ENCODE peak calls at places on chromosomes 11 and 22, in six cellular contexts. Y is IMR-90, Z is ovary, D is stomach, U is esophagus squamous epithelium, H is spleen. B is an unnamed sample.

GRCh38 chr11:117915219-117915618 is 14.0 kb downstream of the TMPRSS13 start:
- DNase-seq in Y (no peak), Z (no peak), D (no peak), U (no peak), H (peak), B (peak)

GRCh38 chr22:27513021-27513420 is 288.5 kb downstream of the MN1 start:
- DNase-seq in Y (no peak), Z (no peak), D (no peak), U (no peak), H (no peak), B (no peak)

GRCh38 chr11:396948-397548 is 3.0 kb downstream of the PKP3 start:
- DNase-seq in Y (peak), Z (peak), D (no peak), U (no peak), H (peak), B (no peak)

GRCh38 chr11:129273944-129274343 is 81.8 kb upstream of the ARHGAP32 start:
- DNase-seq in Y (no peak), Z (no peak), D (no peak), U (no peak), H (no peak), B (no peak)

GRCh38 chr11:133907841-133908241 is 48.9 kb downstream of the IGSF9B start:
- DNase-seq in Y (no peak), Z (no peak), D (no peak), U (no peak), H (peak), B (no peak)

GRCh38 chr11:77125695-77126094 is 2.4 kb upstream of the MYO7A start:
- DNase-seq in Y (no peak), Z (no peak), D (no peak), U (no peak), H (no peak), B (no peak)

GRCh38 chr11:113877673-113878060 is 2.3 kb upstream of the USP28 start:
- DNase-seq in Y (no peak), Z (no peak), D (no peak), U (no peak), H (no peak), B (no peak)

GRCh38 chr11:64367931-64368672 is 9.1 kb downstream of the RPS6KA4 start:
- DNase-seq in Y (no peak), Z (no peak), D (no peak), U (no peak), H (no peak), B (no peak)

GRCh38 chr11:13826505-13827278 is 135.8 kb upstream of the SPON1 start:
- DNase-seq in Y (no peak), Z (no peak), D (no peak), U (no peak), H (no peak), B (no peak)

GRCh38 chr22:17194213-17194612 is 25.0 kb downstream of the ADA2 start:
- DNase-seq in Y (no peak), Z (no peak), D (no peak), U (no peak), H (no peak), B (no peak)

GRCh38 chr11:77617892-77618291 is 19.7 kb downstream of the CLNS1A start:
- DNase-seq in Y (peak), Z (no peak), D (no peak), U (no peak), H (no peak), B (no peak)

GRCh38 chr11:123588863-123589262 is 65.6 kb downstream of the SCN3B start:
- DNase-seq in Y (no peak), Z (no peak), D (no peak), U (no peak), H (no peak), B (no peak)

GRCh38 chr11:75319035-75319877 is 32.2 kb downstream of the ARRB1 start:
- DNase-seq in Y (peak), Z (no peak), D (peak), U (no peak), H (no peak), B (no peak)

GRCh38 chr11:9144828-9145227 is 53.4 kb upstream of the SCUBE2 start:
- DNase-seq in Y (peak), Z (no peak), D (no peak), U (no peak), H (no peak), B (peak)

GRCh38 chr11:131423715-131424114 is 53.3 kb downstream of the NTM start:
- DNase-seq in Y (peak), Z (no peak), D (no peak), U (no peak), H (no peak), B (no peak)

GRCh38 chr11:19220903-19221682 is 19.3 kb upstream of the CSRP3 start:
- DNase-seq in Y (no peak), Z (no peak), D (peak), U (no peak), H (no peak), B (no peak)

GRCh38 chr11:15587059-15587458 is 472.3 kb downstream of the INSC start:
- DNase-seq in Y (no peak), Z (no peak), D (no peak), U (no peak), H (no peak), B (no peak)

GRCh38 chr11:134040386-134041297 is 28.2 kb upstream of the JAM3 start:
- DNase-seq in Y (peak), Z (peak), D (no peak), U (no peak), H (peak), B (no peak)

GRCh38 chr11:65524747-65525658 is at the start of gene SCYL1:
- DNase-seq in Y (peak), Z (peak), D (peak), U (peak), H (peak), B (peak)

GRCh38 chr11:95545116-95545875 is 244.3 kb downstream of the FAM76B start:
- DNase-seq in Y (no peak), Z (no peak), D (no peak), U (no peak), H (no peak), B (no peak)

GRCh38 chr11:1402776-1403620 is 13.3 kb downstream of the BRSK2 start:
- DNase-seq in Y (no peak), Z (no peak), D (no peak), U (no peak), H (no peak), B (no peak)

GRCh38 chr11:120714448-120714847 is 202.9 kb downstream of the GRIK4 start:
- DNase-seq in Y (no peak), Z (no peak), D (no peak), U (no peak), H (no peak), B (no peak)

DNA sequence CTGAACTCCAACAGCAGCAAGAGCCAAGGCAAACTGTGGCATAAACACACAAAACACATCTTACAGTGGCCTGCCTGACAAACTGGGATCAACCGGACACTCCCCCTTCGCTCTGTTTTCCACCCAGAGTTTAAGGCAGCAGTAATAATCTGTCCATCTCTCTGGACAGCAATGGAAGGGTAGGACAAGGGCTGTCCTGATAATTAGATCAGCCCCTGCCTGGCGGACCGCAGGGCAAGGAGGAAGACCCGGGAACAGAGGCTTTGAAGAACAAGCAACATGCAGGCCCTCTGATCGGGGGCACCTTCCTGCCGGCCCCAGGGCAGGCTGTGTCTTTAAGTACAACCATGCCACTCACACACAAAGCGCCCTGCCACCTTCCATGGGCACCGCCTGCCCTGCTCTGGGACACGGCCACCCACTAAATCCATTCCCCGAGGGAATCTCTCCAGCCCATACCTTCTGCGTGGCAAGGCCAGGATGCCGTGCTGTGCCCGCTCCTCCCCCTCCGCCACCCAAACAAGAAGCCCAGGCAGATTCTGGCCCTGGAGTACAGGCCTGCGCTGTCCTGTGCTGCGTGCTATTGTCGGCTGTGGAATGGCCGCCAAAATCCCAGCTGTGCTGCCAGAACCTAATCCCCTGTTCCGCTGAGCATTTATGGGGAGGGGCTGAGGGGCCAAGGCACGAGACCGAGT is 38.8 kb downstream of the NUMA1 start:
- DNase-seq in Y (peak), Z (peak), D (peak), U (no peak), H (peak), B (peak)
- TF ChIP-seq POLR2A in Y (peak), Z (peak), D (no peak), U (peak), H (peak), B (no peak)

GRCh38 chr11:45423475-45424081 is 137.4 kb upstream of the SYT13 start:
- DNase-seq in Y (no peak), Z (no peak), D (no peak), U (no peak), H (no peak), B (no peak)
- TF ChIP-seq CTCF in Y (no peak), Z (no peak), D (no peak), U (no peak), H (no peak), B (no peak)

DNA sequence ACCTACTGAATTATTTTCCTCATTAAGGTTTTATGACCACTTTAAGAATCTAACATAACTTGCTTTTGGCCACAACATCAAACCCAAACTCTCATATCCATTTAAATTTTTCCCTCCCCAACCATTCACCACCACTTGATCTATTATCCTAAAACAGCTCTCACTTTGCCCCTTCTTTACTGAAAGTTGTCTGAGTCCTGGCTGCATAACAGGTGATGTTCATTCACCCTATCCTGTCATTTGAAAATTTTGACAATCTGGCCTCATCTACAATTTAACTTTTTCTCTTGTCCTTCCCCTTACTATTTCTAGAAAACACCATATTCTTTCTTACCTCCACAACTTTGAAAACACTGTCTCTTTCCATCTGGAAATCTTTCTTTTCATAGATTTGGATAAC is 89.3 kb downstream of the BDNF start:
- DNase-seq in Y (no peak), Z (no peak), D (no peak), U (no peak), H (no peak), B (no peak)
- TF ChIP-seq POLR2A in Y (no peak), Z (no peak), D (no peak), U (no peak), H (no peak), B (no peak)

DNA sequence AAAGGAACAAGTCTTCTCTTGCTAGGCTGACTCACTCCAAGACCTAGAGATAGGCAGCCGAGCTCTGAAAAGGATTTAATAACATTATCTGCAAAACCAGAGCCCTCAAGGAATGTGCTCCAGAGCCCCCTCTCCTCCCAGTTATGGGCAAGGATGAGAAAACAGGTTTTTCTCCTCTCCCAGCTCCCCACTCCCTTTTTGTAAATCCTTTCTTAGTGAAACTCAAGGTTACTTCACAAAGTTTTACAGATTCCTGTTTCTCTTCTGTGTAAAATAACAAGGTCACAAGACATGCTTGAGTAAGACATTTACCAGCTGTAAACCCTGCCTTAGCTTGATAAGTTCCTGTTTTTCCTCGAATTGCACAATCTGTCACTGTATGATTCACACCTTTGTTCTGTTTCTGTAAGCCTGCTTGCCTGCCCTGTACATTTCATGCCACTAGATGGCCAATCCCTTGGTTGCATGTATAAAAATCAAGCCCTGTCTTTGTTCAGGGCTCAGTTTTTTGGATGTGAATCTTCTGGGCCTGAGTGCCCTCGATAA is 489.4 kb downstream of the KCNA4 start:
- DNase-seq in Y (peak), Z (no peak), D (no peak), U (no peak), H (no peak), B (no peak)
- TF ChIP-seq CTCF in Y (peak), Z (no peak), D (no peak), U (no peak), H (no peak), B (no peak)

DNA sequence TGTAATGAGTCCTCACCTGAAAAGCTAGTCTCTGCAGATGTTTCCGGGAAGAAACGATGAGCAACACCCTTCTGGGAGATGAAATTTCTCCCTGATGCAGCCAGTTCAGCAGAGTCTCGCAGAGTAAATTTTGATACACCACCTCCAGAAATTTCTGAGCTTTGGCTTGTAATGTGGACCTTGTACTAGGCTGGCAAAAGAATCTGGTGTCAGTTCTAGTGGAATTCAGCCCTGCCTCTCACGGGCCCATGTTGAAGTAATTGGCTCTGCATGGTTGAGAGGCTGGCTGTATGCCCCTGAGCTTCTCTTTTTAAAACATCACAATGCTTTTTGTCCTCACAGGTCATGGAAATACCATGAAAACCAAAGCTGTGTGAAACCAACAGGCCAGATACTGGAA is at the start of gene GLYAT:
- DNase-seq in Y (no peak), Z (no peak), D (no peak), U (no peak), H (no peak), B (no peak)
- TF ChIP-seq POLR2A in Y (no peak), Z (no peak), D (no peak), U (no peak), H (no peak), B (no peak)

DNA sequence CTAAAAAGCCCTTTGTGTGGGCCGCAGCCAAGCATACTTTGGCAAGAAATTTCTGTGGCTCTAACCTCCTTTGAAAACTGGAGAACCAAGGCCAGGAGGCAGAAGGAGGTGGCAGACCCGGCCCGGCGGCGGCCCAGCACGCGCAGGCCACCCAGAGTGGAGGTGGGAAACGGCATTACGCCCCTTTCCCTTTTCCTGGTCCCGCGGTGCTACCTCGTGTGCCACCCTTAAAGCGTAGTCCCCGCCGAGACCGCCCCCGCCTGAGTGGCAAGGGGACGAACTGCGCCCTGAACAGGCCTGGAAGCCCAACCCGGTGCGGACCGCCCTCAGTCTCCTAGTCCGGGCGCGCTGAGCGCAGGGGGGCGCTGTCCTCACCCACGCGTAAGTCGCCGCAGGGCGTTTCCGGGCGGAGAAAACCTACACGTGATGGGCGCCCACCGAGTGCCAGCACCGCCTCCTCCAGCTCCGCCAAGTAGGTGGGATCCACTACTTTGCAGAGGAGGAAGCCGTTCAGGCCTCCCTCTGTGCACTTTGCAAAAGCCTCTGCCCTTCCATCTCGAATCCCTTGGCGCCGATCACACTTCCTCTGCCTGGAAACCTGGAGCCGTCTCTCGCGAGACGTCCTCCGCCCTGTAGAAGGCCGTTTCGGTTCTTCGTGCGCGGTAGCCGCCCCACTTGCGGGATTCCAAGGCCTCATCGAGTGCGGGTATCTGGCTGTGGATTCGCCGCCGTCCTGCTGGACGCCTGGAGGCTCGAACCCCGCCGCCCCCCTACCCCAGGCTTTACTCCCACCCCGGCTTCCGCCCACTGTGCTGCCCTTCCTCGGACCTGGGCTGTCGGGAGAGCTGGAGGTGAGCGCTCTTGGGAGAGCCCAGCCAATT is at the start of gene ACCS:
- DNase-seq in Y (peak), Z (peak), D (peak), U (peak), H (peak), B (peak)
- TF ChIP-seq CTCF in Y (peak), Z (peak), D (peak), U (peak), H (peak), B (peak)

DNA sequence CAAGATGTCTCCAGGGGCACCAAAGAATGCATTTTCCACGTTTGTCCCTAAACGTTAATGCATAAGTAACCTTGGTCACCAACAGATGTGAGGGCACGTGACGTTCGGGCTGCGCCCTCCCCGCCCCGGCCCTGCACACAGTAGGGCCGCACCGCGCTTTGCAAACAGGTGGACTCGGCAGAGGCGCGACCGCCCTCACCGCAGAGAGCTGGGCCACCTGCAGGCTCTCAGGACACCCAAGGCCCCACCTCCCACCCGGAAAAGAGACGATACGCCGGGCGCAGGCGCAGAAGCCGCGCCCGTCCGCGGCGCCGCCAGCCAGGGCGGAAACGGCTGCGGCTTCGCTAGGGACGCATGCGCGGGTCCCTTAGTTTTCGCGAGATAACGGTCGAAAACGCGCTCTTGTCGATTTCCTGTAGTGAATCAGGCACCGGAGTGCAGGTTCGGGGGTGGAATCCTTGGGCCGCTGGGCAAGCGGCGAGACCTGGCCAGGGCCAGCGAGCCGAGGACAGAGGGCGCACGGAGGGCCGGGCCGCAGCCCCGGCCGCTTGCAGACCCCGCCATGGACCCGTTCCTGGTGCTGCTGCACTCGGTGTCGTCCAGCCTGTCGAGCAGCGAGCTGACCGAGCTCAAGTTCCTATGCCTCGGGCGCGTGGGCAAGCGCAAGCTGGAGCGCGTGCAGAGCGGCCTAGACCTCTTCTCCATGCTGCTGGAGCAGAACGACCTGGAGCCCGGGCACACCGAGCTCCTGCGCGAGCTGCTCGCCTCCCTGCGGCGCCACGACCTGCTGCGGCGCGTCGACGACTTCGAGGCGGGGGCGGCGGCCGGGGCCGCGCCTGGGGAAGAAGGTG is at the start of gene FADD:
- DNase-seq in Y (peak), Z (peak), D (peak), U (peak), H (peak), B (peak)
- TF ChIP-seq POLR2A in Y (peak), Z (no peak), D (peak), U (peak), H (no peak), B (peak)

GRCh38 chr11:67484847-67485311 is 2.1 kb downstream of the AIP start:
- DNase-seq in Y (no peak), Z (peak), D (no peak), U (no peak), H (peak), B (no peak)

GRCh38 chr11:67483498-67483798 is 622 bp downstream of the AIP start:
- DNase-seq in Y (no peak), Z (no peak), D (no peak), U (no peak), H (no peak), B (no peak)

GRCh38 chr11:67483901-67484665 is 1.3 kb downstream of the AIP start:
- DNase-seq in Y (no peak), Z (peak), D (no peak), U (no peak), H (no peak), B (no peak)

GRCh38 chr11:67482275-67482735 is 521 bp upstream of the AIP start:
- DNase-seq in Y (no peak), Z (peak), D (no peak), U (no peak), H (no peak), B (no peak)

GRCh38 chr11:67482736-67483497 is at the start of gene AIP:
- DNase-seq in Y (peak), Z (peak), D (peak), U (peak), H (peak), B (peak)
- TF ChIP-seq CTCF in Y (no peak), Z (peak), D (no peak), U (peak), H (no peak), B (peak)